ENCODE peak calls at places on chromosome 1, in eight cellular contexts. I is heart left ventricle, A is right lobe of liver, Y is body of pancreas, B is A549, G is HCT116, O is IMR-90, X is gastrocnemius medialis. L is an unnamed sample.

GRCh38 chr1:22914156-22914555 is 58.5 kb downstream of the LACTBL1 start:
- ATAC-seq in B (no peak), I (no peak), G (no peak), Y (no peak), X (no peak), A (no peak), O (no peak), L (no peak)

GRCh38 chr1:181179980-181180964 is 91.8 kb downstream of the IER5 start:
- ATAC-seq in I (peak), A (no peak), X (peak), Y (peak), G (no peak), O (peak), B (no peak), L (no peak)

GRCh38 chr1:22786719-22787489 is 76.3 kb downstream of the EPHB2 start:
- ATAC-seq in A (no peak), X (no peak), I (no peak), G (no peak), Y (no peak), O (no peak), B (no peak), L (no peak)

GRCh38 chr1:151619489-151620093 is 7.7 kb downstream of the SNX27 start:
- ATAC-seq in O (peak), I (no peak), A (peak), X (peak), G (no peak), B (peak), Y (peak), L (peak)

GRCh38 chr1:227748496-227749182 is 13.4 kb downstream of the SNAP47 start:
- ATAC-seq in Y (peak), O (no peak), G (no peak), X (peak), B (no peak), I (peak), A (peak), L (peak)

GRCh38 chr1:27348861-27349783 is 7.3 kb downstream of the SYTL1 start:
- ATAC-seq in X (peak), I (peak), G (peak), O (peak), Y (peak), B (peak), A (peak), L (peak)

GRCh38 chr1:176434200-176434599 is 28.8 kb upstream of the PAPPA2 start:
- ATAC-seq in Y (no peak), G (no peak), I (peak), A (no peak), X (no peak), B (no peak), O (no peak), L (no peak)

GRCh38 chr1:225845633-225846259 is 35.8 kb downstream of the EPHX1 start:
- ATAC-seq in I (peak), Y (peak), G (peak), A (peak), B (peak), O (peak), X (peak), L (peak)

GRCh38 chr1:3560199-3560955 is 50.9 kb downstream of the MEGF6 start:
- ATAC-seq in O (no peak), G (no peak), I (no peak), Y (no peak), B (no peak), A (no peak), X (no peak), L (peak)

GRCh38 chr1:153361129-153362109 is 3.8 kb downstream of the S100A9 start:
- ATAC-seq in A (no peak), X (no peak), G (no peak), I (peak), B (no peak), Y (no peak), O (no peak), L (no peak)

GRCh38 chr1:77392486-77392885 is 110.7 kb downstream of the AK5 start:
- ATAC-seq in I (no peak), A (no peak), Y (no peak), G (no peak), X (no peak), B (no peak), O (no peak), L (no peak)

GRCh38 chr1:3684031-3684430 is 31.7 kb downstream of the TP73 start:
- ATAC-seq in G (no peak), X (no peak), A (no peak), I (no peak), B (peak), Y (no peak), O (peak), L (no peak)

GRCh38 chr1:183304466-183305122 is 113.6 kb downstream of the NMNAT2 start:
- ATAC-seq in B (no peak), X (no peak), I (peak), Y (no peak), G (no peak), A (no peak), O (no peak), L (no peak)

GRCh38 chr1:71828431-71829012 is 453.8 kb downstream of the NEGR1 start:
- ATAC-seq in A (no peak), O (no peak), I (no peak), Y (peak), X (no peak), B (no peak), G (no peak), L (no peak)

GRCh38 chr1:42932442-42932941 is 26.2 kb downstream of the SLC2A1 start:
- ATAC-seq in O (no peak), Y (no peak), A (no peak), B (no peak), G (no peak), X (no peak), I (no peak), L (no peak)

GRCh38 chr1:109610609-109611307 is 8.7 kb downstream of the GNAT2 start:
- ATAC-seq in Y (no peak), O (peak), B (peak), X (no peak), A (no peak), I (no peak), G (peak), L (no peak)

GRCh38 chr1:39822146-39822545 is 33.5 kb upstream of the BMP8B start:
- ATAC-seq in G (no peak), Y (no peak), X (no peak), B (no peak), O (no peak), A (no peak), I (no peak), L (no peak)

GRCh38 chr1:39827201-39827600 is 38.5 kb upstream of the BMP8B start:
- ATAC-seq in O (no peak), G (no peak), Y (no peak), B (no peak), A (no peak), I (no peak), X (no peak), L (no peak)

GRCh38 chr1:39826583-39826982 is 37.9 kb upstream of the BMP8B start:
- ATAC-seq in B (no peak), A (no peak), I (no peak), X (no peak), Y (no peak), G (no peak), O (no peak), L (no peak)

GRCh38 chr1:39828734-39829133 is 40.1 kb upstream of the BMP8B start:
- ATAC-seq in I (no peak), A (no peak), O (no peak), X (no peak), Y (no peak), G (no peak), B (no peak), L (no peak)

DNA sequence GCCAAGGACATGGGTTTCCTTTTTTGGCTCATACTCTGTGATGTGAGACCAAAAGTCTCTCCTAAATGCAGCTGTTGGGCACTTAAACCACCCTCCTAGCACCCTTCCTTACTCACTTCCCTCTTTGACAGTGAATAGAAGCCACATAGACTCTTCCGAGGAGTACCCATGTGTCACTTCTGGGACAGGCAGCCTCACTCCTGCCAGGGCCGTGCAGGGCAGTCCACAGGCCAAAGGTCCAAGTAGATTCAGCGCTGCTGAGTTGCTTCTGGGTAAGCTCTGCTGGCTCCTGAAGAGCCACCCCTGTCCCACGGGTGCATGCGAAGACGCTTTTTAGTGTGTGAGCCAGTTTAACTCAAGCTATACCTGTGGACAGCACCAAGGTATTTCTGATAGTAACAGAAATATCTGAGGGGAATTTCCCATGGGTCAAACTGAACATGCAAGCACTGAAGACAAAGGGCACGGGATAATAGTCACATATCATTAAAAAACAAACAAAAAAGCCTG is 36.8 kb upstream of the BMP8B start:
- ATAC-seq in I (no peak), B (no peak), X (no peak), Y (peak), G (no peak), A (peak), O (no peak), L (no peak)
- TF ChIP-seq POLR2A in I (no peak), B (no peak), X (no peak), Y (no peak), G (no peak), A (no peak), O (no peak), L (no peak)

GRCh38 chr1:41629136-41629535 is 144.7 kb upstream of the EDN2 start:
- ATAC-seq in X (no peak), I (no peak), G (no peak), O (no peak), A (no peak), B (no peak), Y (no peak), L (no peak)
- TF ChIP-seq CTCF in X (no peak), I (no peak), G (no peak), O (no peak), A (no peak), B (no peak), Y (no peak), L (no peak)

GRCh38 chr1:200892546-200892945 is 2.2 kb upstream of the INAVA start:
- ATAC-seq in B (no peak), Y (no peak), X (no peak), I (no peak), A (no peak), O (no peak), G (no peak), L (no peak)

GRCh38 chr1:200893411-200893901 is 1.2 kb upstream of the INAVA start:
- ATAC-seq in I (no peak), Y (no peak), O (no peak), X (no peak), A (no peak), G (no peak), B (peak), L (no peak)

GRCh38 chr1:200892958-200893357 is 1.7 kb upstream of the INAVA start:
- ATAC-seq in G (no peak), I (no peak), A (no peak), X (no peak), Y (no peak), O (no peak), B (no peak), L (no peak)

GRCh38 chr1:200890818-200891773 is 3.6 kb upstream of the INAVA start:
- ATAC-seq in Y (peak), X (no peak), G (peak), B (peak), A (peak), O (peak), I (no peak), L (peak)

DNA sequence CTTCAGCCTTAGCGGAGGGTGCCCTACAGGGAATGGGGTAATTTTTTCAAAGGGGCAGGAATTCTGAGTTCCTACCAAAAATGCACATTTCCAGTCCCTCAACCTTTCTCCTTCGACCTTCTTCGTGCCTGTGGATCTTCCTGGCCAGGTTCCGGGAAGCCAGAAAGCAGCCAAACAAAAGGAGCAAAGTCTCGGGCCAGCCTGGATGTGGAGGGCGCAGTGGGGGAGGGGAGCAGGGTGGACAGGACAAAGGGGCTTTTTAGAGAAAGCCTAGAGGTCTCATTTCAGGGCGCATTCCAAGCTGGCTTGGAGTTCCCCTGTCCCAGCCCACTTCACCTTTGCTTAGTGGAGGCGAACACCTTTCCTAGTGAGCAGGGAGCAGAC is 2.9 kb upstream of the INAVA start:
- ATAC-seq in G (peak), O (no peak), X (no peak), Y (no peak), A (no peak), B (no peak), I (no peak), L (no peak)
- TF ChIP-seq POLR2A in G (no peak), O (no peak), X (no peak), Y (peak), A (no peak), B (no peak), I (no peak), L (no peak)

DNA sequence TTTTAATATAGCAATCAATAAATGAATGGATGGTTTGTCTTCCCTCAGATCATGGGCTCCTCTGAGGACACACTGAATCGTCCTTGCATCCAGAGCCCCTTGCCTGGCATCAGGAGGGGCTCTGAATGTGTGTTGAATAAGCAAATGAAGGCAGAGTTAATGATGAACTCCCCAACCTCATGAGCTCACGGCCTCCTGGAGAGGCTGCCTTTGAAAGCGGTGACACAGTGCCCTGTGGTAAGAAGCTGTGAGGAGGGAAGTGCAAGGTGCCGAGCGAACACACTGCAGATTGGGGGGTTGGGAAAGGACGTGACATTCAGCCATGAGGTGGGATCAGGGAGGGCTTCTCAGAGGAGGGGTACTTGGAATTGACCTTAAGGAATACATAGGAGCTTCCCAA is 3.2 kb upstream of the PARS2 start:
- ATAC-seq in G (no peak), B (no peak), I (no peak), O (no peak), Y (no peak), X (no peak), A (no peak), L (no peak)
- TF ChIP-seq CTCF in G (no peak), B (no peak), I (no peak), O (no peak), Y (no peak), X (no peak), A (no peak), L (no peak)

GRCh38 chr1:98660941-98661543 is 479 bp upstream of the SNX7 start:
- ATAC-seq in X (peak), Y (peak), O (peak), B (peak), G (no peak), A (peak), I (peak), L (peak)
- TF ChIP-seq POLR2A in X (no peak), Y (peak), O (no peak), B (peak), G (peak), A (no peak), I (no peak), L (no peak)

GRCh38 chr1:218347316-218347712 is 2.2 kb downstream of the TGFB2 start:
- ATAC-seq in O (peak), G (no peak), I (peak), B (peak), A (no peak), X (no peak), Y (no peak), L (no peak)
- TF ChIP-seq CTCF in O (no peak), G (no peak), I (no peak), B (no peak), A (no peak), X (no peak), Y (no peak), L (no peak)

DNA sequence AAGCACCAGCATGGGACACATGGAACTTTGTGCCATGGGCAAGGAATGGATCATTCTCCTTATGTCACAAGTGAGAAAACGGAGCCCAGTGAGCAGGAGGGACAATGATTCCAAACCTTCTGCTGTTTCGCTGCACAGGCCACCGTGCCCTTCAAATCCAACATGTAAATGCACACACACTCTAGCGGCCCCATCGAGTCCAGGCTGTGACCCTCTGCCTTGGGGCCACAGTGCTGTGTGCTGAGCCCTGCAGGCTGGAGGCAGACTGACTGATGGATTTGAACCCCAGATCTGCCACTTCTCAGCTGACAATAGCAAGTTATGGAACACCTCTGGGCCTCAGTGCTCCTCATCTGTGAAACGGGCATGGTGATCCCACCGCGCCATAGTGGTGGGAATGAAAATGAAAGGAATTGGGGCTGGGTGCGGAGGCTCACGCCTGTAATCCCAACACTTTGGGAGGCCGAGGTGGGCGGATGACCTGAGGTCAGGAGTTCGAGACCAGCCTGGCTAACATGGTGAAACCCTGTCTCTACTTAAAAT is 63.6 kb downstream of the ALPL start:
- ATAC-seq in Y (no peak), G (no peak), X (no peak), B (no peak), O (no peak), A (no peak), I (no peak), L (no peak)
- TF ChIP-seq POLR2A in Y (no peak), G (no peak), X (no peak), B (no peak), O (no peak), A (no peak), I (no peak), L (no peak)

DNA sequence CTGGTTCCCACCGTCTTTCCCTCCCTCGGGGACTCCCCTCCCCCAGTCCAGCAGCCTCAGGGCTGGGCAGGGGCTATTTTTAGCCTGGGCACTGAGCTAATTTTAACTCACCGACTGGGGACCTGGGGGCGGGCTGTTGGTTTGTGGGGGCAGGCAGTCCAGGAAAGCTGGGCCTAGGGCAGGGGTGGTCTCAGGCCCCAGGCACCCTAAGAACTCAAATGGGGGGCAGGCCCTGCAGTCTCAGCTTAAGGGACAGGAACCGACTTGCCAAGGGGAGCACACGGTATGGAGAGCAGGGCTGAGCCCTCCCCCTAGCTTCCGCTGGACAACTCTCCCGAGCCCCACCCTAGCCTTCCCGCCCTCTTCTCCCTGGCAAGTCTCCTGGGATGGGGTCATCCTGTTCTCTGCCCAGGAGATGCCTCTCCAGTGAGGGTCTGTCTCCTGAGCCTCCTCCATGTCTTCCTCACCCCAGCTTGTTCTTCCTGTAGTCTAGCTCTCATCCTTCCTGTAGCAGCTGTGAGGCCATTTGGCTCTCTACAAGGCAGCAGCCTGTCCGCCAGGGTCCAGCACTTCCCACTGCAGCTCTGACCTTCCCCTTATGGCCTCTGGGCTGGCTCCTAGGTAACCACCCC is 10.1 kb downstream of the MEF2D start:
- ATAC-seq in A (peak), Y (no peak), I (peak), B (peak), O (peak), G (peak), X (peak), L (peak)
- TF ChIP-seq CTCF in A (no peak), Y (no peak), I (peak), B (no peak), O (peak), G (peak), X (peak), L (peak)

DNA sequence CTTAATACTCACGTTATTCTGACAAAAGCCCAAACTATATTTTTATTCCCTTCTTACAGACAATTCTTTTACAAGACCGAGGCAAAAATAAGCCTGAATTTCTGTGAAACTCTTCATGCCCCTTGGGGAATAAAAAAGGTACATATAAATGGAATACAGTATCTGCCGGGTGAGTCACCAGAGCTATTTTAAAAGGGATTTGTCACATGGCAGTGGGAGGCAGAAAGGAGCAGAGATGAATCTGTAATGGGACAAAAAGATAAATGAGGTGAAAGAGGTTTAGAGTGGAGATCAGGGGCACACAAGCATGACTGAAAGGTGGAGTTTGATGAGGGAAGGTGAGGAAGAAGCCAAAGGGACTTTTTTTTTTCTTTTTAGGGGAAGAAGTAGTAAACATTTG is 8.8 kb downstream of the XCL1 start:
- ATAC-seq in X (peak), O (no peak), A (no peak), B (no peak), Y (no peak), G (no peak), I (peak), L (no peak)
- TF ChIP-seq POLR2A in X (no peak), O (no peak), A (no peak), B (no peak), Y (no peak), G (no peak), I (no peak), L (no peak)